ENCODE peak calls at places on chromosomes 11 and 22, in five cellular contexts. O, P, A, I and L are unnamed samples.

GRCh38 chr22:46303347-46303965 is 6.8 kb downstream of the GTSE1 start:
- DNase-seq in O (no peak), P (no peak), A (peak), I (no peak), L (no peak)

GRCh38 chr22:35882226-35883027 is 146.2 kb downstream of the RBFOX2 start:
- DNase-seq in O (no peak), P (no peak), A (no peak), I (no peak), L (no peak)

GRCh38 chr11:19903620-19904069 is 191.0 kb downstream of the NAV2 start:
- DNase-seq in O (peak), P (no peak), A (peak), I (peak), L (no peak)

GRCh38 chr11:72236774-72237111 is 7.2 kb downstream of the PHOX2A start:
- DNase-seq in O (no peak), P (no peak), A (no peak), I (no peak), L (no peak)

GRCh38 chr11:8019671-8020597 is 32.8 kb downstream of the EIF3F start:
- DNase-seq in O (peak), P (no peak), A (peak), I (peak), L (peak)

GRCh38 chr11:102495161-102496042 is 35.1 kb downstream of the MMP7 start:
- DNase-seq in O (peak), P (peak), A (peak), I (no peak), L (peak)

GRCh38 chr11:94880216-94880615 is 93.1 kb downstream of the CWC15 start:
- DNase-seq in O (no peak), P (no peak), A (peak), I (no peak), L (no peak)

GRCh38 chr22:45717787-45718186 is 46.2 kb downstream of the ATXN10 start:
- DNase-seq in O (no peak), P (no peak), A (peak), I (no peak), L (no peak)

GRCh38 chr22:49969751-49970527 is 9.4 kb downstream of the PIM3 start:
- DNase-seq in O (no peak), P (peak), A (no peak), I (no peak), L (no peak)

GRCh38 chr11:108985611-108986279 is 320.9 kb downstream of the DDX10 start:
- DNase-seq in O (no peak), P (no peak), A (peak), I (no peak), L (no peak)

GRCh38 chr11:47784785-47785381 is 17.7 kb upstream of the FNBP4 start:
- DNase-seq in O (no peak), P (no peak), A (no peak), I (no peak), L (no peak)

GRCh38 chr11:61917357-61918109 is at the start of gene RAB3IL1:
- DNase-seq in O (no peak), P (no peak), A (peak), I (peak), L (no peak)

GRCh38 chr11:4560462-4560861 is 15.5 kb downstream of the OR52M1 start:
- DNase-seq in O (no peak), P (no peak), A (no peak), I (no peak), L (no peak)